ENCODE peak calls at places on chromosomes 13 and 19, in seven cellular contexts. One of them, this sample, is unnamed.
A peak's percentile ranks its signal among the peaks of the same experiment; 100 is the strongest.

GRCh38 chr19:42512130-42512636 is 16.1 kb downstream of the CEACAM1 start:
- DNase-seq in prostate gland: no peak
- DNase-seq in NB4: no peak
- DNase-seq in ovary: no peak
- DNase-seq in astrocyte of the spinal cord: no peak
- DNase-seq in right atrium auricular region: no peak
- DNase-seq in ascending aorta: no peak
- DNase-seq in this sample: no peak

GRCh38 chr13:103371271-103371670 is 305.1 kb upstream of the SLC10A2 start:
- DNase-seq in prostate gland: no peak
- DNase-seq in NB4: no peak
- DNase-seq in ovary: no peak
- DNase-seq in astrocyte of the spinal cord: peak; percentile 81
- DNase-seq in right atrium auricular region: no peak
- DNase-seq in ascending aorta: no peak
- DNase-seq in this sample: no peak

GRCh38 chr13:26502826-26503225 is 54.7 kb upstream of the WASF3 start:
- DNase-seq in prostate gland: no peak
- DNase-seq in NB4: no peak
- DNase-seq in ovary: no peak
- DNase-seq in astrocyte of the spinal cord: peak; percentile 77
- DNase-seq in right atrium auricular region: peak; percentile 77
- DNase-seq in ascending aorta: no peak
- DNase-seq in this sample: peak; percentile 94

GRCh38 chr19:3153286-3154230 is 17.7 kb downstream of the GNA15 start:
- DNase-seq in prostate gland: no peak
- DNase-seq in NB4: no peak
- DNase-seq in ovary: no peak
- DNase-seq in astrocyte of the spinal cord: no peak
- DNase-seq in right atrium auricular region: no peak
- DNase-seq in ascending aorta: no peak
- DNase-seq in this sample: no peak

GRCh38 chr13:111666377-111666776 is 345.9 kb downstream of the TEX29 start:
- DNase-seq in prostate gland: no peak
- DNase-seq in NB4: no peak
- DNase-seq in ovary: peak; percentile 2
- DNase-seq in astrocyte of the spinal cord: no peak
- DNase-seq in right atrium auricular region: no peak
- DNase-seq in ascending aorta: no peak
- DNase-seq in this sample: no peak

GRCh38 chr19:54026656-54027055 is 35.2 kb downstream of the CACNG6 start:
- DNase-seq in prostate gland: no peak
- DNase-seq in NB4: no peak
- DNase-seq in ovary: no peak
- DNase-seq in astrocyte of the spinal cord: no peak
- DNase-seq in right atrium auricular region: no peak
- DNase-seq in ascending aorta: no peak
- DNase-seq in this sample: no peak

GRCh38 chr13:34833562-34834182 is 108.4 kb upstream of the NBEA start:
- DNase-seq in prostate gland: no peak
- DNase-seq in NB4: peak; percentile 7
- DNase-seq in ovary: no peak
- DNase-seq in astrocyte of the spinal cord: no peak
- DNase-seq in right atrium auricular region: no peak
- DNase-seq in ascending aorta: no peak
- DNase-seq in this sample: no peak

GRCh38 chr19:49428547-49429451 is 3.6 kb downstream of the GFY start:
- DNase-seq in prostate gland: no peak
- DNase-seq in NB4: no peak
- DNase-seq in ovary: no peak
- DNase-seq in astrocyte of the spinal cord: no peak
- DNase-seq in right atrium auricular region: no peak
- DNase-seq in ascending aorta: no peak
- DNase-seq in this sample: no peak

GRCh38 chr19:29568036-29568788 is 37.9 kb upstream of the POP4 start:
- DNase-seq in prostate gland: no peak
- DNase-seq in NB4: no peak
- DNase-seq in ovary: no peak
- DNase-seq in astrocyte of the spinal cord: no peak
- DNase-seq in right atrium auricular region: no peak
- DNase-seq in ascending aorta: no peak
- DNase-seq in this sample: no peak

GRCh38 chr19:50536662-50537305 is 23.1 kb upstream of the ASPDH start:
- DNase-seq in prostate gland: no peak
- DNase-seq in NB4: no peak
- DNase-seq in ovary: no peak
- DNase-seq in astrocyte of the spinal cord: no peak
- DNase-seq in right atrium auricular region: no peak
- DNase-seq in ascending aorta: no peak
- DNase-seq in this sample: no peak

GRCh38 chr13:56201834-56202233 is 938.9 kb upstream of the PRR20A start:
- DNase-seq in prostate gland: no peak
- DNase-seq in NB4: no peak
- DNase-seq in ovary: no peak
- DNase-seq in astrocyte of the spinal cord: no peak
- DNase-seq in right atrium auricular region: no peak
- DNase-seq in ascending aorta: no peak
- DNase-seq in this sample: no peak

GRCh38 chr19:3507371-3508120 is 1.4 kb downstream of the FZR1 start:
- DNase-seq in prostate gland: peak; percentile 22
- DNase-seq in NB4: no peak
- DNase-seq in ovary: no peak
- DNase-seq in astrocyte of the spinal cord: no peak
- DNase-seq in right atrium auricular region: peak; percentile 61
- DNase-seq in ascending aorta: no peak
- DNase-seq in this sample: no peak

GRCh38 chr13:100808848-100809247 is 134.3 kb upstream of the TMTC4 start:
- DNase-seq in prostate gland: no peak
- DNase-seq in NB4: no peak
- DNase-seq in ovary: no peak
- DNase-seq in astrocyte of the spinal cord: no peak
- DNase-seq in right atrium auricular region: no peak
- DNase-seq in ascending aorta: no peak
- DNase-seq in this sample: no peak

GRCh38 chr13:42047561-42048322 is 706 bp upstream of the DGKH start:
- DNase-seq in prostate gland: peak; percentile 40
- DNase-seq in NB4: peak; percentile 39
- DNase-seq in ovary: peak; percentile 23
- DNase-seq in astrocyte of the spinal cord: peak; percentile 65
- DNase-seq in right atrium auricular region: peak; percentile 64
- DNase-seq in ascending aorta: peak; percentile 70
- DNase-seq in this sample: peak; percentile 73

GRCh38 chr19:7515091-7515470 is 822 bp upstream of the ZNF358 start:
- DNase-seq in prostate gland: no peak
- DNase-seq in NB4: no peak
- DNase-seq in ovary: peak; percentile 86
- DNase-seq in astrocyte of the spinal cord: no peak
- DNase-seq in right atrium auricular region: peak; percentile 66
- DNase-seq in ascending aorta: peak; percentile 94
- DNase-seq in this sample: no peak
- H3K4me3 ChIP-seq in prostate gland: no peak overlapping the region
- H3K4me3 ChIP-seq in NB4: no peak overlapping the region
- H3K4me3 ChIP-seq in ovary: peak overlapping the region; percentile 58
- H3K4me3 ChIP-seq in astrocyte of the spinal cord: no peak overlapping the region
- H3K4me3 ChIP-seq in right atrium auricular region: peak overlapping the region; percentile 73
- H3K4me3 ChIP-seq in ascending aorta: no peak overlapping the region
- H3K4me3 ChIP-seq in this sample: no peak overlapping the region

GRCh38 chr13:29595380-29596063 is at the start of gene SLC7A1:
- DNase-seq in prostate gland: peak; percentile 80
- DNase-seq in NB4: peak; percentile 95
- DNase-seq in ovary: peak; percentile 54
- DNase-seq in astrocyte of the spinal cord: peak; percentile 88
- DNase-seq in right atrium auricular region: no peak
- DNase-seq in ascending aorta: peak; percentile 89
- DNase-seq in this sample: peak; percentile 76
- TF ChIP-seq CTCF in prostate gland: no peak
- TF ChIP-seq CTCF in NB4: no peak
- TF ChIP-seq CTCF in ovary: no peak
- TF ChIP-seq CTCF in astrocyte of the spinal cord: peak; percentile 5
- TF ChIP-seq CTCF in right atrium auricular region: no peak
- TF ChIP-seq CTCF in ascending aorta: no peak
- TF ChIP-seq CTCF in this sample: no peak

GRCh38 chr19:4587527-4587926 is 28.0 kb upstream of the SEMA6B start:
- DNase-seq in prostate gland: no peak
- DNase-seq in NB4: no peak
- DNase-seq in ovary: no peak
- DNase-seq in astrocyte of the spinal cord: no peak
- DNase-seq in right atrium auricular region: no peak
- DNase-seq in ascending aorta: no peak
- DNase-seq in this sample: no peak
- H3K4me3 ChIP-seq in prostate gland: no peak overlapping the region
- H3K4me3 ChIP-seq in NB4: no peak overlapping the region
- H3K4me3 ChIP-seq in ovary: no peak overlapping the region
- H3K4me3 ChIP-seq in astrocyte of the spinal cord: no peak overlapping the region
- H3K4me3 ChIP-seq in right atrium auricular region: no peak overlapping the region
- H3K4me3 ChIP-seq in ascending aorta: no peak overlapping the region
- H3K4me3 ChIP-seq in this sample: no peak overlapping the region

GRCh38 chr13:113495494-113496251 is 5.2 kb upstream of the DCUN1D2 start:
- DNase-seq in prostate gland: no peak
- DNase-seq in NB4: no peak
- DNase-seq in ovary: no peak
- DNase-seq in astrocyte of the spinal cord: peak; percentile 19
- DNase-seq in right atrium auricular region: no peak
- DNase-seq in ascending aorta: no peak
- DNase-seq in this sample: peak; percentile 26

GRCh38 chr13:113502686-113503085 is 12.2 kb upstream of the DCUN1D2 start:
- DNase-seq in prostate gland: no peak
- DNase-seq in NB4: no peak
- DNase-seq in ovary: no peak
- DNase-seq in astrocyte of the spinal cord: no peak
- DNase-seq in right atrium auricular region: no peak
- DNase-seq in ascending aorta: no peak
- DNase-seq in this sample: no peak

GRCh38 chr13:113499936-113500335 is 9.4 kb upstream of the DCUN1D2 start:
- DNase-seq in prostate gland: no peak
- DNase-seq in NB4: no peak
- DNase-seq in ovary: no peak
- DNase-seq in astrocyte of the spinal cord: peak; percentile 25
- DNase-seq in right atrium auricular region: no peak
- DNase-seq in ascending aorta: no peak
- DNase-seq in this sample: peak; percentile 80

GRCh38 chr13:113497217-113497616 is 6.7 kb upstream of the DCUN1D2 start:
- DNase-seq in prostate gland: no peak
- DNase-seq in NB4: no peak
- DNase-seq in ovary: no peak
- DNase-seq in astrocyte of the spinal cord: no peak
- DNase-seq in right atrium auricular region: no peak
- DNase-seq in ascending aorta: no peak
- DNase-seq in this sample: no peak

GRCh38 chr13:113500530-113501265 is 10.2 kb upstream of the DCUN1D2 start:
- DNase-seq in prostate gland: no peak
- DNase-seq in NB4: no peak
- DNase-seq in ovary: no peak
- DNase-seq in astrocyte of the spinal cord: no peak
- DNase-seq in right atrium auricular region: no peak
- DNase-seq in ascending aorta: no peak
- DNase-seq in this sample: no peak
- TF ChIP-seq CTCF in prostate gland: no peak
- TF ChIP-seq CTCF in NB4: no peak
- TF ChIP-seq CTCF in ovary: no peak
- TF ChIP-seq CTCF in astrocyte of the spinal cord: no peak
- TF ChIP-seq CTCF in right atrium auricular region: no peak
- TF ChIP-seq CTCF in ascending aorta: no peak
- TF ChIP-seq CTCF in this sample: no peak

GRCh38 chr13:30872685-30873443 is 33.2 kb upstream of the MEDAG start:
- DNase-seq in prostate gland: no peak
- DNase-seq in NB4: peak; percentile 61
- DNase-seq in ovary: peak; percentile 80
- DNase-seq in astrocyte of the spinal cord: peak; percentile 92
- DNase-seq in right atrium auricular region: peak; percentile 81
- DNase-seq in ascending aorta: peak; percentile 93
- DNase-seq in this sample: peak; percentile 93
- H3K4me3 ChIP-seq in prostate gland: no peak overlapping the region
- H3K4me3 ChIP-seq in NB4: no peak overlapping the region
- H3K4me3 ChIP-seq in ovary: no peak overlapping the region
- H3K4me3 ChIP-seq in astrocyte of the spinal cord: no peak overlapping the region
- H3K4me3 ChIP-seq in right atrium auricular region: no peak overlapping the region
- H3K4me3 ChIP-seq in ascending aorta: no peak overlapping the region
- H3K4me3 ChIP-seq in this sample: no peak overlapping the region

GRCh38 chr19:39196860-39197562 is at the start of gene NCCRP1:
- DNase-seq in prostate gland: no peak
- DNase-seq in NB4: no peak
- DNase-seq in ovary: no peak
- DNase-seq in astrocyte of the spinal cord: no peak
- DNase-seq in right atrium auricular region: no peak
- DNase-seq in ascending aorta: no peak
- DNase-seq in this sample: no peak

GRCh38 chr19:39199025-39199424 is 2.3 kb downstream of the NCCRP1 start:
- DNase-seq in prostate gland: no peak
- DNase-seq in NB4: no peak
- DNase-seq in ovary: peak; percentile 55
- DNase-seq in astrocyte of the spinal cord: peak; percentile 17
- DNase-seq in right atrium auricular region: no peak
- DNase-seq in ascending aorta: no peak
- DNase-seq in this sample: peak; percentile 73

GRCh38 chr19:39196320-39196719 is 444 bp upstream of the NCCRP1 start:
- DNase-seq in prostate gland: no peak
- DNase-seq in NB4: no peak
- DNase-seq in ovary: no peak
- DNase-seq in astrocyte of the spinal cord: no peak
- DNase-seq in right atrium auricular region: no peak
- DNase-seq in ascending aorta: no peak
- DNase-seq in this sample: no peak

GRCh38 chr19:39195755-39196154 is 1.0 kb upstream of the NCCRP1 start:
- DNase-seq in prostate gland: no peak
- DNase-seq in NB4: no peak
- DNase-seq in ovary: no peak
- DNase-seq in astrocyte of the spinal cord: no peak
- DNase-seq in right atrium auricular region: no peak
- DNase-seq in ascending aorta: no peak
- DNase-seq in this sample: no peak

DNA sequence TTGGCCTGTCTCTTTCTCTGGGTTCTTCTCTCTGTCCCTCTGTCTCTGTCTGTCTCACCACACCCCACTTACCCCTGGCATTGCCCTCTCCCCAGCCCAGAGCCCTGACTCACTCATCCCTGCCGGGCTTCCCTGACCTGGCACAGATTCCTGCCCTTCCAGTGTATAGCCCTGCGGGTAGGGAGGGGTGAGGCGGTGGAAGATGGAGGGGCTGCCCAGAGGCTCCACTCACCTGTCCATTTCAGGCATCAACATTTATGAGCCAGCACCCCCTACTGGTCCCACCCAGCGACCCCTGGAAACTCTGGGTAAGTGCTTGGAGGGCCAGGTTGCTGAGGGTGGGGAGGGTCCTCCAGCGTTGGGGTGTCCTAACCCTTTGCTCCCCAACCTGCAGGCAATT is 1.0 kb downstream of the NCCRP1 start:
- DNase-seq in prostate gland: no peak
- DNase-seq in NB4: no peak
- DNase-seq in ovary: no peak
- DNase-seq in astrocyte of the spinal cord: no peak
- DNase-seq in right atrium auricular region: no peak
- DNase-seq in ascending aorta: no peak
- DNase-seq in this sample: no peak
- TF ChIP-seq CTCF in prostate gland: no peak
- TF ChIP-seq CTCF in NB4: no peak
- TF ChIP-seq CTCF in ovary: no peak
- TF ChIP-seq CTCF in astrocyte of the spinal cord: no peak
- TF ChIP-seq CTCF in right atrium auricular region: no peak
- TF ChIP-seq CTCF in ascending aorta: no peak
- TF ChIP-seq CTCF in this sample: peak; percentile 2

GRCh38 chr19:18435848-18436631 is 1.9 kb downstream of the ISYNA1 start:
- DNase-seq in prostate gland: no peak
- DNase-seq in NB4: no peak
- DNase-seq in ovary: peak; percentile 36
- DNase-seq in astrocyte of the spinal cord: no peak
- DNase-seq in right atrium auricular region: no peak
- DNase-seq in ascending aorta: no peak
- DNase-seq in this sample: no peak
- H3K4me3 ChIP-seq in prostate gland: no peak overlapping the region
- H3K4me3 ChIP-seq in NB4: no peak overlapping the region
- H3K4me3 ChIP-seq in ovary: no peak overlapping the region
- H3K4me3 ChIP-seq in astrocyte of the spinal cord: no peak overlapping the region
- H3K4me3 ChIP-seq in right atrium auricular region: peak overlapping the region; percentile 63
- H3K4me3 ChIP-seq in ascending aorta: no peak overlapping the region
- H3K4me3 ChIP-seq in this sample: no peak overlapping the region